ENCODE peak calls at places on chromosomes 5 and 9, in eight cellular contexts. M is astrocyte; H is stimulated activated naive CD8-positive, alpha-beta T cell treated with anti-CD3 and anti-CD28 coated beads, Interleukin-15, Interleukin-2, amounts not matched to agents 100 U/mL and 50 U/mL, for 24 hours; R is EL; B is activated CD4-positive, alpha-beta T cell treated with anti-CD3 and anti-CD28 coated beads, Interleukin-2, amount 10 ng/mL, durations not matched to agents 7 days and 5 days; I is left cardiac atrium; L is germinal center; E is myocyte. Q is an unnamed sample.

GRCh38 chr9:79621916-79622575 is 50.3 kb downstream of the TLE4 start:
- DNase-seq in M (no peak), H (no peak), R (no peak), B (no peak), I (no peak), L (no peak), E (no peak), Q (no peak)

GRCh38 chr9:132575005-132575609 is 7.3 kb upstream of the BARHL1 start:
- DNase-seq in M (peak; percentile 45), H (peak; percentile 74), R (peak; percentile 75), B (peak; percentile 56), I (peak; percentile 71), L (peak; percentile 69), E (peak; percentile 70), Q (peak; percentile 78)

GRCh38 chr9:93205045-93205768 is 21.3 kb downstream of the WNK2 start:
- DNase-seq in M (peak; percentile 6), H (no peak), R (no peak), B (no peak), I (peak; percentile 74), L (no peak), E (peak; percentile 52), Q (no peak)

GRCh38 chr9:27365977-27366376 is 69.0 kb upstream of the EQTN start:
- DNase-seq in M (peak; percentile 36), H (peak; percentile 55), R (no peak), B (peak; percentile 77), I (no peak), L (no peak), E (peak; percentile 61), Q (no peak)

GRCh38 chr5:8879248-8879647 is 666.6 kb downstream of the SEMA5A start:
- DNase-seq in M (no peak), H (no peak), R (no peak), B (no peak), I (no peak), L (no peak), E (no peak), Q (no peak)

GRCh38 chr5:143929486-143929885 is 117.5 kb downstream of the HMHB1 start:
- DNase-seq in M (no peak), H (no peak), R (no peak), B (no peak), I (no peak), L (no peak), E (no peak), Q (no peak)

GRCh38 chr9:131167146-131167692 is 41.8 kb downstream of the NUP214 start:
- DNase-seq in M (no peak), H (no peak), R (no peak), B (no peak), I (no peak), L (no peak), E (no peak), Q (no peak)

GRCh38 chr9:95623614-95624013 is 106.8 kb upstream of the PTCH1 start:
- DNase-seq in M (no peak), H (no peak), R (peak; percentile 28), B (no peak), I (no peak), L (no peak), E (no peak), Q (no peak)

GRCh38 chr5:107930092-107930491 is 259.4 kb upstream of the EFNA5 start:
- DNase-seq in M (peak; percentile 11), H (no peak), R (no peak), B (no peak), I (no peak), L (no peak), E (peak; percentile 75), Q (no peak)

GRCh38 chr5:10470669-10471068 is 29.0 kb downstream of the ROPN1L start:
- DNase-seq in M (no peak), H (no peak), R (no peak), B (no peak), I (no peak), L (no peak), E (no peak), Q (no peak)

GRCh38 chr9:4117835-4118610 is 181.8 kb downstream of the GLIS3 start:
- DNase-seq in M (no peak), H (peak; percentile 53), R (no peak), B (peak; percentile 49), I (no peak), L (peak; percentile 49), E (no peak), Q (no peak)

GRCh38 chr5:144028058-144028457 is 142.4 kb downstream of the YIPF5 start:
- DNase-seq in M (peak; percentile 75), H (no peak), R (peak; percentile 62), B (no peak), I (no peak), L (no peak), E (peak; percentile 39), Q (peak; percentile 52)

GRCh38 chr5:1315709-1316587 is 21.1 kb upstream of the TERT start:
- DNase-seq in M (no peak), H (peak; percentile 42), R (no peak), B (peak; percentile 85), I (no peak), L (peak; percentile 69), E (no peak), Q (no peak)

GRCh38 chr9:136807281-136808074 is at the start of gene RABL6:
- DNase-seq in M (peak; percentile 32), H (peak; percentile 86), R (peak; percentile 78), B (peak; percentile 75), I (peak; percentile 85), L (peak; percentile 94), E (peak; percentile 75), Q (peak; percentile 71)

GRCh38 chr5:33146916-33147315 is 293.8 kb upstream of the TARS1 start:
- DNase-seq in M (peak; percentile 32), H (no peak), R (peak; percentile 36), B (no peak), I (no peak), L (no peak), E (no peak), Q (peak; percentile 10)

GRCh38 chr5:153456354-153456753 is 34.1 kb upstream of the GRIA1 start:
- DNase-seq in M (no peak), H (no peak), R (no peak), B (no peak), I (no peak), L (no peak), E (no peak), Q (no peak)

GRCh38 chr9:130948266-130948665 is 9.2 kb upstream of the FIBCD1 start:
- DNase-seq in M (no peak), H (no peak), R (no peak), B (no peak), I (no peak), L (no peak), E (no peak), Q (no peak)

GRCh38 chr9:38067892-38068615 is 973 bp downstream of the SHB start:
- DNase-seq in M (no peak), H (peak; percentile 19), R (peak; percentile 15), B (no peak), I (peak; percentile 51), L (no peak), E (no peak), Q (no peak)

GRCh38 chr5:155485344-155485743 is 471.8 kb downstream of the KIF4B start:
- DNase-seq in M (no peak), H (no peak), R (no peak), B (no peak), I (no peak), L (no peak), E (no peak), Q (no peak)

GRCh38 chr9:77793909-77794308 is 145.8 kb upstream of the GNA14 start:
- DNase-seq in M (no peak), H (no peak), R (peak; percentile 33), B (no peak), I (no peak), L (no peak), E (peak; percentile 52), Q (peak; percentile 53)

GRCh38 chr9:85522459-85523092 is 219.2 kb downstream of the AGTPBP1 start:
- DNase-seq in M (peak; percentile 38), H (peak; percentile 44), R (peak; percentile 51), B (peak; percentile 18), I (peak; percentile 57), L (peak; percentile 17), E (no peak), Q (peak; percentile 45)

GRCh38 chr9:131015112-131015511 is 6.1 kb downstream of the LAMC3 start:
- DNase-seq in M (no peak), H (no peak), R (no peak), B (no peak), I (no peak), L (no peak), E (no peak), Q (no peak)

GRCh38 chr5:139104577-139105271 is 93.4 kb downstream of the SIL1 start:
- DNase-seq in M (peak; percentile 95), H (no peak), R (peak; percentile 49), B (no peak), I (peak; percentile 69), L (no peak), E (peak; percentile 72), Q (no peak)

GRCh38 chr9:68640421-68641089 is 64.5 kb upstream of the PIP5K1B start:
- DNase-seq in M (no peak), H (no peak), R (no peak), B (no peak), I (no peak), L (peak; percentile 71), E (no peak), Q (no peak)

GRCh38 chr5:128378196-128378595 is 159.8 kb downstream of the FBN2 start:
- DNase-seq in M (peak; percentile 72), H (no peak), R (peak; percentile 37), B (no peak), I (no peak), L (no peak), E (no peak), Q (no peak)

GRCh38 chr5:126867237-126867636 is 90.3 kb downstream of the LMNB1 start:
- DNase-seq in M (no peak), H (no peak), R (no peak), B (no peak), I (no peak), L (no peak), E (no peak), Q (no peak)

GRCh38 chr5:177452688-177453638 is 6.3 kb downstream of the PRR7 start:
- DNase-seq in M (no peak), H (no peak), R (no peak), B (no peak), I (no peak), L (no peak), E (no peak), Q (peak; percentile 12)

GRCh38 chr9:136644343-136644592 is 18.4 kb upstream of the EGFL7 start:
- DNase-seq in M (peak; percentile 32), H (no peak), R (peak; percentile 65), B (no peak), I (peak; percentile 94), L (no peak), E (peak; percentile 71), Q (no peak)

GRCh38 chr5:6692906-6693305 is 20.3 kb upstream of the TENT4A start:
- DNase-seq in M (no peak), H (no peak), R (no peak), B (no peak), I (no peak), L (no peak), E (no peak), Q (no peak)

GRCh38 chr9:97853844-97854695 is 1.0 kb downstream of the FOXE1 start:
- DNase-seq in M (no peak), H (peak; percentile 69), R (peak; percentile 77), B (peak; percentile 70), I (peak; percentile 36), L (peak; percentile 66), E (no peak), Q (no peak)

GRCh38 chr9:112831281-112831851 is 59.3 kb downstream of the SLC46A2 start:
- DNase-seq in M (no peak), H (no peak), R (no peak), B (peak; percentile 12), I (peak; percentile 67), L (no peak), E (no peak), Q (no peak)

GRCh38 chr5:159033351-159033657 is 66.4 kb downstream of the EBF1 start:
- DNase-seq in M (no peak), H (no peak), R (no peak), B (no peak), I (no peak), L (no peak), E (no peak), Q (peak; percentile 38)

GRCh38 chr9:91847576-91847975 is 102.5 kb downstream of the ROR2 start:
- DNase-seq in M (peak; percentile 40), H (no peak), R (peak; percentile 22), B (peak; percentile 11), I (no peak), L (no peak), E (no peak), Q (no peak)

GRCh38 chr9:92632641-92633040 is 37.3 kb downstream of the IPPK start:
- DNase-seq in M (no peak), H (no peak), R (no peak), B (no peak), I (no peak), L (no peak), E (no peak), Q (no peak)

Q was measured in mesenchymal stem cell.